ENCODE peak calls at places on chromosomes 5 and 9, in nine cellular contexts. One of them, this sample, is unnamed.

GRCh38 chr5:79875230-79875629 is 115.8 kb downstream of the MTX3 start:
- DNase-seq in WERI-Rb-1: no peak
- DNase-seq in fibroblast of mammary gland: peak
- DNase-seq in stimulated activated CD4-positive, alpha-beta T cell treated with anti-CD3 and anti-CD28 coated beads, Interleukin-4, amount 100 ng/mL, for 1 hour: no peak
- DNase-seq in effector memory CD4-positive, alpha-beta T cell: no peak
- DNase-seq in caudate nucleus: no peak
- DNase-seq in activated CD4-positive, alpha-beta memory T cell treated with anti-CD3 and anti-CD28 coated beads, Interleukin-2, amount 10 ng/mL, durations not matched to agents 7 days and 5 days: no peak
- DNase-seq in iPS-NIHi11: no peak
- DNase-seq in GM12864: no peak
- DNase-seq in this sample: no peak

GRCh38 chr9:95429096-95429495 is 87.7 kb downstream of the PTCH1 start:
- DNase-seq in caudate nucleus: no peak
- DNase-seq in WERI-Rb-1: no peak
- DNase-seq in activated CD4-positive, alpha-beta memory T cell treated with anti-CD3 and anti-CD28 coated beads, Interleukin-2, amount 10 ng/mL, durations not matched to agents 7 days and 5 days: no peak
- DNase-seq in effector memory CD4-positive, alpha-beta T cell: no peak
- DNase-seq in GM12864: no peak
- DNase-seq in stimulated activated CD4-positive, alpha-beta T cell treated with anti-CD3 and anti-CD28 coated beads, Interleukin-4, amount 100 ng/mL, for 1 hour: no peak
- DNase-seq in iPS-NIHi11: no peak
- DNase-seq in fibroblast of mammary gland: peak
- DNase-seq in this sample: no peak

GRCh38 chr5:56632199-56632598 is 183.2 kb upstream of the MAP3K1 start:
- DNase-seq in effector memory CD4-positive, alpha-beta T cell: no peak
- DNase-seq in GM12864: no peak
- DNase-seq in stimulated activated CD4-positive, alpha-beta T cell treated with anti-CD3 and anti-CD28 coated beads, Interleukin-4, amount 100 ng/mL, for 1 hour: no peak
- DNase-seq in fibroblast of mammary gland: no peak
- DNase-seq in activated CD4-positive, alpha-beta memory T cell treated with anti-CD3 and anti-CD28 coated beads, Interleukin-2, amount 10 ng/mL, durations not matched to agents 7 days and 5 days: no peak
- DNase-seq in iPS-NIHi11: no peak
- DNase-seq in WERI-Rb-1: no peak
- DNase-seq in caudate nucleus: no peak
- DNase-seq in this sample: peak

GRCh38 chr9:10130061-10130675 is 482.6 kb downstream of the PTPRD start:
- DNase-seq in fibroblast of mammary gland: peak
- DNase-seq in GM12864: no peak
- DNase-seq in caudate nucleus: no peak
- DNase-seq in WERI-Rb-1: no peak
- DNase-seq in effector memory CD4-positive, alpha-beta T cell: no peak
- DNase-seq in stimulated activated CD4-positive, alpha-beta T cell treated with anti-CD3 and anti-CD28 coated beads, Interleukin-4, amount 100 ng/mL, for 1 hour: no peak
- DNase-seq in iPS-NIHi11: no peak
- DNase-seq in activated CD4-positive, alpha-beta memory T cell treated with anti-CD3 and anti-CD28 coated beads, Interleukin-2, amount 10 ng/mL, durations not matched to agents 7 days and 5 days: no peak
- DNase-seq in this sample: no peak

GRCh38 chr9:124839612-124840299 is 13.5 kb upstream of the WDR38 start:
- DNase-seq in effector memory CD4-positive, alpha-beta T cell: no peak
- DNase-seq in iPS-NIHi11: peak
- DNase-seq in GM12864: no peak
- DNase-seq in activated CD4-positive, alpha-beta memory T cell treated with anti-CD3 and anti-CD28 coated beads, Interleukin-2, amount 10 ng/mL, durations not matched to agents 7 days and 5 days: no peak
- DNase-seq in caudate nucleus: no peak
- DNase-seq in fibroblast of mammary gland: peak
- DNase-seq in WERI-Rb-1: peak
- DNase-seq in stimulated activated CD4-positive, alpha-beta T cell treated with anti-CD3 and anti-CD28 coated beads, Interleukin-4, amount 100 ng/mL, for 1 hour: no peak
- DNase-seq in this sample: no peak

GRCh38 chr5:105274079-105274478 is 1711.5 kb upstream of the NUDT12 start:
- DNase-seq in caudate nucleus: no peak
- DNase-seq in iPS-NIHi11: no peak
- DNase-seq in GM12864: no peak
- DNase-seq in effector memory CD4-positive, alpha-beta T cell: no peak
- DNase-seq in activated CD4-positive, alpha-beta memory T cell treated with anti-CD3 and anti-CD28 coated beads, Interleukin-2, amount 10 ng/mL, durations not matched to agents 7 days and 5 days: no peak
- DNase-seq in stimulated activated CD4-positive, alpha-beta T cell treated with anti-CD3 and anti-CD28 coated beads, Interleukin-4, amount 100 ng/mL, for 1 hour: no peak
- DNase-seq in fibroblast of mammary gland: no peak
- DNase-seq in WERI-Rb-1: no peak
- DNase-seq in this sample: no peak

GRCh38 chr9:77271023-77271690 is 93.8 kb downstream of the VPS13A start:
- DNase-seq in GM12864: no peak
- DNase-seq in effector memory CD4-positive, alpha-beta T cell: no peak
- DNase-seq in iPS-NIHi11: no peak
- DNase-seq in stimulated activated CD4-positive, alpha-beta T cell treated with anti-CD3 and anti-CD28 coated beads, Interleukin-4, amount 100 ng/mL, for 1 hour: no peak
- DNase-seq in WERI-Rb-1: no peak
- DNase-seq in caudate nucleus: no peak
- DNase-seq in activated CD4-positive, alpha-beta memory T cell treated with anti-CD3 and anti-CD28 coated beads, Interleukin-2, amount 10 ng/mL, durations not matched to agents 7 days and 5 days: no peak
- DNase-seq in fibroblast of mammary gland: no peak
- DNase-seq in this sample: peak

GRCh38 chr5:147731708-147732551 is 50.6 kb downstream of the JAKMIP2 start:
- DNase-seq in caudate nucleus: no peak
- DNase-seq in WERI-Rb-1: no peak
- DNase-seq in activated CD4-positive, alpha-beta memory T cell treated with anti-CD3 and anti-CD28 coated beads, Interleukin-2, amount 10 ng/mL, durations not matched to agents 7 days and 5 days: no peak
- DNase-seq in effector memory CD4-positive, alpha-beta T cell: no peak
- DNase-seq in GM12864: no peak
- DNase-seq in stimulated activated CD4-positive, alpha-beta T cell treated with anti-CD3 and anti-CD28 coated beads, Interleukin-4, amount 100 ng/mL, for 1 hour: no peak
- DNase-seq in iPS-NIHi11: no peak
- DNase-seq in fibroblast of mammary gland: no peak
- DNase-seq in this sample: no peak

GRCh38 chr5:68249520-68249919 is 34.0 kb downstream of the PIK3R1 start:
- DNase-seq in activated CD4-positive, alpha-beta memory T cell treated with anti-CD3 and anti-CD28 coated beads, Interleukin-2, amount 10 ng/mL, durations not matched to agents 7 days and 5 days: no peak
- DNase-seq in iPS-NIHi11: no peak
- DNase-seq in WERI-Rb-1: no peak
- DNase-seq in GM12864: no peak
- DNase-seq in caudate nucleus: no peak
- DNase-seq in fibroblast of mammary gland: no peak
- DNase-seq in stimulated activated CD4-positive, alpha-beta T cell treated with anti-CD3 and anti-CD28 coated beads, Interleukin-4, amount 100 ng/mL, for 1 hour: no peak
- DNase-seq in effector memory CD4-positive, alpha-beta T cell: no peak
- DNase-seq in this sample: no peak

GRCh38 chr5:144436007-144436406 is 265.3 kb downstream of the KCTD16 start:
- DNase-seq in activated CD4-positive, alpha-beta memory T cell treated with anti-CD3 and anti-CD28 coated beads, Interleukin-2, amount 10 ng/mL, durations not matched to agents 7 days and 5 days: no peak
- DNase-seq in effector memory CD4-positive, alpha-beta T cell: no peak
- DNase-seq in iPS-NIHi11: no peak
- DNase-seq in WERI-Rb-1: peak
- DNase-seq in fibroblast of mammary gland: no peak
- DNase-seq in caudate nucleus: no peak
- DNase-seq in GM12864: no peak
- DNase-seq in stimulated activated CD4-positive, alpha-beta T cell treated with anti-CD3 and anti-CD28 coated beads, Interleukin-4, amount 100 ng/mL, for 1 hour: no peak
- DNase-seq in this sample: no peak

GRCh38 chr5:180823938-180824629 is 21.5 kb upstream of the MGAT1 start:
- DNase-seq in caudate nucleus: no peak
- DNase-seq in WERI-Rb-1: no peak
- DNase-seq in fibroblast of mammary gland: no peak
- DNase-seq in iPS-NIHi11: no peak
- DNase-seq in effector memory CD4-positive, alpha-beta T cell: no peak
- DNase-seq in GM12864: no peak
- DNase-seq in activated CD4-positive, alpha-beta memory T cell treated with anti-CD3 and anti-CD28 coated beads, Interleukin-2, amount 10 ng/mL, durations not matched to agents 7 days and 5 days: no peak
- DNase-seq in stimulated activated CD4-positive, alpha-beta T cell treated with anti-CD3 and anti-CD28 coated beads, Interleukin-4, amount 100 ng/mL, for 1 hour: no peak
- DNase-seq in this sample: no peak

GRCh38 chr5:16871746-16872339 is 64.2 kb downstream of the MYO10 start:
- DNase-seq in GM12864: no peak
- DNase-seq in caudate nucleus: no peak
- DNase-seq in effector memory CD4-positive, alpha-beta T cell: no peak
- DNase-seq in fibroblast of mammary gland: peak
- DNase-seq in iPS-NIHi11: no peak
- DNase-seq in WERI-Rb-1: no peak
- DNase-seq in stimulated activated CD4-positive, alpha-beta T cell treated with anti-CD3 and anti-CD28 coated beads, Interleukin-4, amount 100 ng/mL, for 1 hour: no peak
- DNase-seq in activated CD4-positive, alpha-beta memory T cell treated with anti-CD3 and anti-CD28 coated beads, Interleukin-2, amount 10 ng/mL, durations not matched to agents 7 days and 5 days: no peak
- DNase-seq in this sample: no peak

GRCh38 chr9:27162045-27162444 is 53.0 kb downstream of the TEK start:
- DNase-seq in activated CD4-positive, alpha-beta memory T cell treated with anti-CD3 and anti-CD28 coated beads, Interleukin-2, amount 10 ng/mL, durations not matched to agents 7 days and 5 days: no peak
- DNase-seq in effector memory CD4-positive, alpha-beta T cell: no peak
- DNase-seq in stimulated activated CD4-positive, alpha-beta T cell treated with anti-CD3 and anti-CD28 coated beads, Interleukin-4, amount 100 ng/mL, for 1 hour: no peak
- DNase-seq in fibroblast of mammary gland: peak
- DNase-seq in GM12864: no peak
- DNase-seq in caudate nucleus: no peak
- DNase-seq in iPS-NIHi11: no peak
- DNase-seq in WERI-Rb-1: no peak
- DNase-seq in this sample: no peak

GRCh38 chr9:110266786-110267185 is 10.5 kb upstream of the TXN start:
- DNase-seq in iPS-NIHi11: no peak
- DNase-seq in stimulated activated CD4-positive, alpha-beta T cell treated with anti-CD3 and anti-CD28 coated beads, Interleukin-4, amount 100 ng/mL, for 1 hour: no peak
- DNase-seq in fibroblast of mammary gland: no peak
- DNase-seq in WERI-Rb-1: no peak
- DNase-seq in caudate nucleus: no peak
- DNase-seq in GM12864: no peak
- DNase-seq in activated CD4-positive, alpha-beta memory T cell treated with anti-CD3 and anti-CD28 coated beads, Interleukin-2, amount 10 ng/mL, durations not matched to agents 7 days and 5 days: no peak
- DNase-seq in effector memory CD4-positive, alpha-beta T cell: no peak
- DNase-seq in this sample: no peak

GRCh38 chr9:110900917-110901316 is 137.4 kb downstream of the LPAR1 start:
- DNase-seq in WERI-Rb-1: no peak
- DNase-seq in fibroblast of mammary gland: peak
- DNase-seq in activated CD4-positive, alpha-beta memory T cell treated with anti-CD3 and anti-CD28 coated beads, Interleukin-2, amount 10 ng/mL, durations not matched to agents 7 days and 5 days: no peak
- DNase-seq in effector memory CD4-positive, alpha-beta T cell: no peak
- DNase-seq in GM12864: no peak
- DNase-seq in caudate nucleus: no peak
- DNase-seq in iPS-NIHi11: no peak
- DNase-seq in stimulated activated CD4-positive, alpha-beta T cell treated with anti-CD3 and anti-CD28 coated beads, Interleukin-4, amount 100 ng/mL, for 1 hour: no peak
- DNase-seq in this sample: no peak

GRCh38 chr9:122931851-122932199 is 513 bp upstream of the ZBTB26 start:
- DNase-seq in WERI-Rb-1: no peak
- DNase-seq in GM12864: no peak
- DNase-seq in stimulated activated CD4-positive, alpha-beta T cell treated with anti-CD3 and anti-CD28 coated beads, Interleukin-4, amount 100 ng/mL, for 1 hour: no peak
- DNase-seq in fibroblast of mammary gland: peak
- DNase-seq in caudate nucleus: no peak
- DNase-seq in activated CD4-positive, alpha-beta memory T cell treated with anti-CD3 and anti-CD28 coated beads, Interleukin-2, amount 10 ng/mL, durations not matched to agents 7 days and 5 days: no peak
- DNase-seq in iPS-NIHi11: no peak
- DNase-seq in effector memory CD4-positive, alpha-beta T cell: no peak
- DNase-seq in this sample: no peak

GRCh38 chr9:112535364-112535763 is 48.7 kb downstream of the KIAA1958 start:
- DNase-seq in stimulated activated CD4-positive, alpha-beta T cell treated with anti-CD3 and anti-CD28 coated beads, Interleukin-4, amount 100 ng/mL, for 1 hour: no peak
- DNase-seq in WERI-Rb-1: no peak
- DNase-seq in iPS-NIHi11: no peak
- DNase-seq in GM12864: no peak
- DNase-seq in fibroblast of mammary gland: peak
- DNase-seq in effector memory CD4-positive, alpha-beta T cell: no peak
- DNase-seq in activated CD4-positive, alpha-beta memory T cell treated with anti-CD3 and anti-CD28 coated beads, Interleukin-2, amount 10 ng/mL, durations not matched to agents 7 days and 5 days: no peak
- DNase-seq in caudate nucleus: no peak
- DNase-seq in this sample: no peak

GRCh38 chr5:159965031-159965837 is 43.7 kb upstream of the TTC1 start:
- DNase-seq in fibroblast of mammary gland: peak
- DNase-seq in iPS-NIHi11: peak
- DNase-seq in GM12864: no peak
- DNase-seq in stimulated activated CD4-positive, alpha-beta T cell treated with anti-CD3 and anti-CD28 coated beads, Interleukin-4, amount 100 ng/mL, for 1 hour: peak
- DNase-seq in caudate nucleus: no peak
- DNase-seq in effector memory CD4-positive, alpha-beta T cell: no peak
- DNase-seq in activated CD4-positive, alpha-beta memory T cell treated with anti-CD3 and anti-CD28 coated beads, Interleukin-2, amount 10 ng/mL, durations not matched to agents 7 days and 5 days: peak
- DNase-seq in WERI-Rb-1: peak
- DNase-seq in this sample: peak

GRCh38 chr9:70529833-70530232 is 115.4 kb upstream of the KLF9 start:
- DNase-seq in effector memory CD4-positive, alpha-beta T cell: no peak
- DNase-seq in GM12864: no peak
- DNase-seq in activated CD4-positive, alpha-beta memory T cell treated with anti-CD3 and anti-CD28 coated beads, Interleukin-2, amount 10 ng/mL, durations not matched to agents 7 days and 5 days: no peak
- DNase-seq in stimulated activated CD4-positive, alpha-beta T cell treated with anti-CD3 and anti-CD28 coated beads, Interleukin-4, amount 100 ng/mL, for 1 hour: no peak
- DNase-seq in caudate nucleus: no peak
- DNase-seq in fibroblast of mammary gland: peak
- DNase-seq in iPS-NIHi11: no peak
- DNase-seq in WERI-Rb-1: no peak
- DNase-seq in this sample: no peak

This sample was measured in mammary epithelial cell.